ENCODE peak calls at places on chromosome 19, in five cellular contexts. D, M, I, X and A are unnamed samples.

GRCh38 chr19:47274891-47275865 is 493 bp downstream of the INAFM1 start:
- DNase-seq in D (peak), M (no peak), I (peak), X (no peak), A (no peak)

GRCh38 chr19:44303976-44304568 is 753 bp downstream of the ZNF235 start:
- DNase-seq in M (no peak), D (no peak), X (no peak), I (no peak), A (no peak)

GRCh38 chr19:49512970-49513745 is 697 bp downstream of the FCGRT start:
- DNase-seq in I (no peak), X (no peak), D (no peak), M (no peak), A (no peak)

GRCh38 chr19:1397838-1398237 is 3.5 kb downstream of the GAMT start:
- DNase-seq in D (no peak), X (no peak), M (no peak), I (no peak), A (no peak)

GRCh38 chr19:1690570-1691307 is 38.3 kb upstream of the TCF3 start:
- DNase-seq in M (peak), I (peak), D (no peak), X (no peak), A (no peak)

GRCh38 chr19:34432797-34433196 is 4.6 kb downstream of the UBA2 start:
- DNase-seq in X (no peak), D (peak), M (no peak), I (no peak), A (no peak)

GRCh38 chr19:18157465-18158063 is 4.6 kb downstream of the PIK3R2 start:
- DNase-seq in I (peak), D (no peak), M (no peak), X (no peak), A (peak)

GRCh38 chr19:55777528-55777927 is 8.6 kb downstream of the RFPL4AL1 start:
- DNase-seq in D (no peak), I (no peak), X (no peak), M (no peak), A (no peak)